ENCODE peak calls at places on chromosomes 6 and 20, in six cellular contexts. L is activated B cell treated with CpG ODN at 0.5 μM for 24 hours, A is endothelial cell, Y is fibroblast of mammary gland, J is adrenal gland, E is transverse colon. I is an unnamed sample.

GRCh38 chr6:30616811-30617564 is at the start of gene PPP1R10:
- DNase-seq in L (peak), A (peak), Y (peak), J (peak), E (peak), I (peak)

GRCh38 chr20:50318709-50319108 is 128.1 kb downstream of the CEBPB start:
- DNase-seq in L (no peak), A (no peak), Y (no peak), J (no peak), E (peak), I (no peak)

GRCh38 chr20:31706607-31707257 is 15.9 kb downstream of the BCL2L1 start:
- DNase-seq in L (no peak), A (no peak), Y (no peak), J (peak), E (no peak), I (peak)

GRCh38 chr6:85468326-85468725 is 18.4 kb downstream of the NT5E start:
- DNase-seq in L (no peak), A (no peak), Y (peak), J (no peak), E (no peak), I (no peak)

GRCh38 chr20:50112512-50113419 is at the start of gene UBE2V1:
- DNase-seq in L (peak), A (peak), Y (peak), J (peak), E (peak), I (peak)

GRCh38 chr20:17505664-17506517 is 25.3 kb downstream of the BFSP1 start:
- DNase-seq in L (no peak), A (no peak), Y (peak), J (no peak), E (no peak), I (peak)

GRCh38 chr6:835476-836160 is 142.7 kb upstream of the EXOC2 start:
- DNase-seq in L (no peak), A (no peak), Y (no peak), J (peak), E (no peak), I (peak)

GRCh38 chr20:48807586-48808381 is 20.0 kb downstream of the PREX1 start:
- DNase-seq in L (no peak), A (no peak), Y (no peak), J (peak), E (no peak), I (no peak)

GRCh38 chr6:104306206-104306605 is 553.5 kb downstream of the HACE1 start:
- DNase-seq in L (no peak), A (no peak), Y (peak), J (no peak), E (no peak), I (peak)

GRCh38 chr6:154457046-154457713 is 53.3 kb downstream of the CNKSR3 start:
- DNase-seq in L (no peak), A (no peak), Y (peak), J (no peak), E (no peak), I (peak)

GRCh38 chr6:44257007-44257752 is at the start of gene SLC35B2:
- DNase-seq in L (peak), A (peak), Y (peak), J (peak), E (peak), I (peak)

GRCh38 chr6:100281471-100281878 is 183.2 kb downstream of the SIM1 start:
- DNase-seq in L (no peak), A (peak), Y (no peak), J (no peak), E (no peak), I (no peak)

GRCh38 chr6:14440215-14440890 is 322.8 kb downstream of the CD83 start:
- DNase-seq in L (no peak), A (no peak), Y (peak), J (no peak), E (no peak), I (no peak)

GRCh38 chr6:148793721-148794120 is 46.9 kb downstream of the UST start:
- DNase-seq in L (no peak), A (no peak), Y (peak), J (no peak), E (no peak), I (no peak)

GRCh38 chr6:138004423-138005287 is 102.6 kb downstream of the PERP start:
- DNase-seq in L (no peak), A (peak), Y (peak), J (no peak), E (no peak), I (peak)

GRCh38 chr6:146545608-146546007 is 2.0 kb downstream of the RAB32 start:
- DNase-seq in L (no peak), A (no peak), Y (peak), J (no peak), E (no peak), I (peak)

GRCh38 chr6:80425089-80425823 is 318.8 kb downstream of the BCKDHB start:
- DNase-seq in L (no peak), A (no peak), Y (peak), J (no peak), E (no peak), I (no peak)

GRCh38 chr20:16966276-16966880 is 218.2 kb downstream of the OTOR start:
- DNase-seq in L (no peak), A (no peak), Y (no peak), J (no peak), E (no peak), I (no peak)

GRCh38 chr6:154864086-154864430 is 130.8 kb downstream of the SCAF8 start:
- DNase-seq in L (no peak), A (no peak), Y (no peak), J (no peak), E (no peak), I (no peak)

GRCh38 chr20:21322083-21322710 is 19.1 kb downstream of the XRN2 start:
- DNase-seq in L (no peak), A (no peak), Y (peak), J (no peak), E (no peak), I (no peak)

GRCh38 chr20:4813076-4813838 is 91.5 kb downstream of the PRND start:
- DNase-seq in L (peak), A (no peak), Y (no peak), J (no peak), E (peak), I (no peak)

GRCh38 chr20:37223053-37223452 is 38.6 kb downstream of the GHRH start:
- DNase-seq in L (no peak), A (no peak), Y (peak), J (peak), E (no peak), I (peak)

GRCh38 chr6:142289687-142290086 is 12.1 kb upstream of the ADGRG6 start:
- DNase-seq in L (no peak), A (no peak), Y (no peak), J (no peak), E (no peak), I (no peak)

GRCh38 chr6:31738048-31738979 is 1.5 kb upstream of the MSH5 start:
- DNase-seq in L (no peak), A (no peak), Y (peak), J (peak), E (peak), I (peak)

GRCh38 chr6:6560909-6561308 is 27.6 kb upstream of the LY86 start:
- DNase-seq in L (no peak), A (no peak), Y (no peak), J (no peak), E (no peak), I (peak)

GRCh38 chr6:47073125-47074110 is 31.3 kb upstream of the ADGRF1 start:
- DNase-seq in L (no peak), A (no peak), Y (no peak), J (no peak), E (no peak), I (peak)
- TF ChIP-seq CTCF in L (no peak), A (peak), Y (peak), J (peak), E (no peak), I (peak)

GRCh38 chr6:160263214-160263939 is 4.8 kb upstream of the SLC22A2 start:
- DNase-seq in L (no peak), A (no peak), Y (no peak), J (no peak), E (no peak), I (no peak)

GRCh38 chr6:160264213-160264612 is 5.6 kb upstream of the SLC22A2 start:
- DNase-seq in L (no peak), A (no peak), Y (no peak), J (no peak), E (no peak), I (no peak)

GRCh38 chr6:160261120-160261450 is 2.5 kb upstream of the SLC22A2 start:
- DNase-seq in L (no peak), A (no peak), Y (no peak), J (no peak), E (no peak), I (no peak)

GRCh38 chr6:160260283-160261119 is 1.9 kb upstream of the SLC22A2 start:
- DNase-seq in L (no peak), A (no peak), Y (peak), J (no peak), E (no peak), I (no peak)

DNA sequence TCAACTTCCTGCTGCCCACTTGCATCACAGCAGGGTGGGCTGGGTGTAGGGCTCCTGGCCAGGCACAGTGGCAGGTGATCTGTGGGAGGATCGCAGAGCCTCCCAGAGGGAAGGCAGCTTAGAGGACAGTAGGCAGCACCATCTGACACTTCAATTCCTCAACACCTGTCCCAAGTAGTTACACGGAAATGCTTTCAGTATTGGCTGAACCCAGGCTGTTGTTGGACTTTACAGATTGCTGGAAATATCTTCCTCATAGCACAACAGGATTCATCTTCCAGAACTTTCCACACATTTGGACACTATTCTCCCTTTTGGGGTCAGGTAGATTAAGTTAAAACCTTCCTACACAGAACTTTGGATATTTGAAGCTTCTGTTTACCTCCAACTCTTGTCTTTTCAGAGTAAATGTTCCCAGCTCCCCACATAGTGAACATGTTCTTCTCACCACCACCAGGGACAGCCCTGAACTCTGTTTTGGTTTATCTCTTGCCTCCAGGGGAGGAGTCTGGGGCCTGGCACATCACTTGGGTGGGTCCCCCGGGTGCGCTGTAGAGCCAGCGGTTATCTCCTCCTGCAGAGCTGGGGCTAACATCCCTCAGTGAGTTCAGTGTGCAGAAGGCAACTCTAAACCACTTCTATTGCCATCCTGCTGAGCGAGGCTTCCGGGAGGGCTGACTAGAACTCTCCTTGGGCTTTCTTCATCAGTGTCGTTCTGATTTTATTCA is 3.5 kb upstream of the SLC22A2 start:
- DNase-seq in L (no peak), A (no peak), Y (no peak), J (no peak), E (no peak), I (no peak)
- TF ChIP-seq CTCF in L (no peak), A (no peak), Y (no peak), J (no peak), E (no peak), I (no peak)

DNA sequence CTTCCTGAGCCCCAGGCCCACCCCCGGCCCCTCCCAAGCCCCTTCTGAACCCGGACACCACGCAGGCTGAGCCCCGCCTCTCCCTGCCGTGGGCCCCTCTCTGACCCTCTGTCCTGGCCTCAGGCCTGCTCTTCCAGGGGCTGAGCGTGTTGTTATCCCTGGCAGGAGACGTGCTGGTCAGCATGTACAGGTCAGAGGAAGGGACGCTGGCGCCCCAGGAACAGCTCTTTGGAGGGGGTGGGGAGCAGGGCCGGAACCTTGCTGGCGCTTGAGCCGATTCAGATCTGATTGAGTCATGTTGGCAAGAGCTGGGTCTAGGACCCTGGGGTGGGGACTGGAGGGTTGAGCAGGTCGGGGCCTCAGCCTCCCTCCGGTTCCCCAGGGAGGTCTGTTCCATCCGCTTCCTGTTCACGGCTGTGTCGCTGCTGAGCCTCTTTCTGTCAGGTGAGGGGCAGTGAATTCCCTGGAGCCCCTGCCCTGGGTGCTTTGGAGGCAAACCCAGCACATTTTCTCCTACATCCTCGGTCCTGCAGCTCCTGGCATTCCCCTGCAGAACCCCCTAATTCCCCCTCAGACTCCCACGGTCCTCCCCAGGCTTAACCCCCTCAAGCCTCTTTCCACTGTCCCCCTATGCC is 1.9 kb downstream of the SPAG4 start:
- DNase-seq in L (peak), A (peak), Y (peak), J (peak), E (peak), I (peak)
- TF ChIP-seq CTCF in L (no peak), A (no peak), Y (peak), J (peak), E (peak), I (no peak)

GRCh38 chr6:63440057-63440456 is 120.3 kb upstream of the LGSN start:
- DNase-seq in L (no peak), A (peak), Y (no peak), J (no peak), E (no peak), I (no peak)

GRCh38 chr6:63440594-63440993 is 120.8 kb upstream of the LGSN start:
- DNase-seq in L (no peak), A (no peak), Y (no peak), J (no peak), E (no peak), I (no peak)

GRCh38 chr6:63442870-63443269 is 123.1 kb upstream of the LGSN start:
- DNase-seq in L (no peak), A (no peak), Y (no peak), J (no peak), E (no peak), I (no peak)

GRCh38 chr6:63444768-63445167 is 125.0 kb upstream of the LGSN start:
- DNase-seq in L (no peak), A (no peak), Y (no peak), J (no peak), E (no peak), I (no peak)

GRCh38 chr6:63441266-63441956 is 121.6 kb upstream of the LGSN start:
- DNase-seq in L (no peak), A (no peak), Y (no peak), J (no peak), E (no peak), I (no peak)
- TF ChIP-seq CTCF in L (no peak), A (no peak), Y (no peak), J (no peak), E (no peak), I (no peak)

DNA sequence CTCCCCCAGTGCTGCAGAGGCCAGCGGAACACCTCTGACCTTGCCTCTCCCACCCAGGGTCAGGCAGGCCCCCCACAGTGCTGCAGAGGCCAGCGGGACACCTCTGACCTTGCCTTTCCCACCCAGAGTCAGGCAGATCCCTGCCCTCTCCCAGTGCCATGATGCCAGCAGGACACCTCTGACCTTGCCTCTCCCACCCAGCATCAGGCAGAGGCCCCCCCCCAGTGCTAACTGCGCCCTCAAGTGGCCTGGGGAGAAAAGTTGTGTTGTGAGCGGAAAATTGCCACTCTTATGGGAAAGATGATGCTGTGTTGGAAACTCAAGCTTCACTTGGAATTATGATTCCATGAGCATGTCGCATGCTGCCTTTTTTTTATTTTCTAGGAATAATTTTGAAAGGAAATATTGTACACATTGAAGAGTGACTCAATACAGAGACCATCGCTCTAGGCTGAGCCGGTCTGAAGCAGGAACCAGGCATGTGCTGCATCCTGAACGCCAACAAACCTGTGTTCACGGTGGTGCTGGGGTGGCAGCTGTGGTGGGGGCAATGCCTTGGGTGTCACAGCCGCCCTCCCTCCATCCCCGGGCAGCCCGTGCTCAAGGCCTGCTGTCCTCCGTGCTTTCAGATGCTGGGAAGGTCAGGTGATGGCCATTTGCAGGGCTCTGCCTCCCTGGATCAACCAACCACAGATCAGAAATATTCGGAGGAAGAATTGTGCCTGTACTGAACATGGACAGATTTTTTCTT is 98.6 kb downstream of the CDH4 start:
- DNase-seq in L (no peak), A (no peak), Y (no peak), J (no peak), E (no peak), I (no peak)
- TF ChIP-seq CTCF in L (no peak), A (no peak), Y (no peak), J (no peak), E (no peak), I (no peak)

DNA sequence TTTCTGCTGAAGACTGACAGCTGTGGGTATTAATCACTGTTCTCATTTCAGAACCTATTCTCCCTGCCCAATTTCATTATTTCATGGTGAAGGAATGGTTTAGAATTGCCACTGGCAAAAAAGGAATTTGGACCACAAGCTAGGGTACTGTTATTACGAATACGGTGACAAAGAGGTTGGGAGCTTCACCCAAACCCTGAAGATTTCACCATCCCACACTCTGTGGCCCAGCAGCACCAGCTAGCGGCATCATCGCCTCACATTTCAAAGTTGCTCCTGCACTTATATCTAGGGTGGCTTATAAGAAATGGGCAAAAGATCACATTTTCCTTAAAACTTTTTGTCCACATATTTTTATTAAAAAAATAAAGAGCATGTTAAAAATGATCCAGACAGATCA is 236.1 kb downstream of the SYNDIG1 start:
- DNase-seq in L (no peak), A (no peak), Y (no peak), J (no peak), E (no peak), I (no peak)
- TF ChIP-seq CTCF in L (no peak), A (no peak), Y (no peak), J (no peak), E (no peak), I (no peak)

GRCh38 chr6:150336299-150336698 is 32.5 kb upstream of the IYD start:
- DNase-seq in L (no peak), A (no peak), Y (peak), J (no peak), E (no peak), I (peak)
- TF ChIP-seq CTCF in L (no peak), A (no peak), Y (no peak), J (no peak), E (no peak), I (no peak)

DNA sequence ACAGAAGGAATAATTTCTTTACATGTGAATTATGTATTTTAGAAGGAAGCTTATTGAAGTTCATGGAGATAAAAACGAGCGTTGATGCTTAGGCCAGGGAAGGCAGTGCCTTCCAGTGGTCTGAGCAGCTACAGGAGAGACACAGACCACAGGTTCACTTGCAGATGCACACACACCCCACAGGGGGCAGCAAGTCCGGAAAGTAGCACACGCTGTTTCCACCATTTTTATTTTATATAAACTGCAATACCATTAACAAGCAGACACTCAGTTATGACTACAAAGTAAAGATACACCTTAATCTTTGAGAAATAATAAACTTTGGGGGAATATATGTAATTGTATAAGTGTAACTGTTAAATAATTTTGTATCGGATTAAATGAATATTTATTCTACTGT is 13.5 kb upstream of the DACT2 start:
- DNase-seq in L (no peak), A (peak), Y (no peak), J (no peak), E (peak), I (no peak)
- TF ChIP-seq CTCF in L (no peak), A (peak), Y (peak), J (peak), E (peak), I (no peak)

I was measured in MCF 10A.